ENCODE peak calls at places on chromosomes 11 and 22, in four cellular contexts. V is neuronal stem cell, B is H1, F is mesendoderm. S is an unnamed sample.

GRCh38 chr11:65553301-65554001 is 4.7 kb downstream of the LTBP3 start:
- DNase-seq in F (peak; percentile 75), B (peak; percentile 86), V (no peak), S (peak; percentile 91)

GRCh38 chr11:16959528-16960100 is 54.6 kb downstream of the PLEKHA7 start:
- DNase-seq in V (no peak), F (peak; percentile 77), B (no peak), S (no peak)

GRCh38 chr11:6418199-6418957 is 516 bp downstream of the APBB1 start:
- DNase-seq in F (peak; percentile 44), B (no peak), V (peak; percentile 48), S (peak; percentile 64)

GRCh38 chr11:118148240-118148639 is 4.4 kb downstream of the SCN4B start:
- DNase-seq in F (no peak), B (no peak), V (no peak), S (no peak)

GRCh38 chr11:27848423-27848822 is 148.2 kb upstream of the BDNF start:
- DNase-seq in V (no peak), B (no peak), F (no peak), S (no peak)

GRCh38 chr11:71311928-71312510 is 59.6 kb upstream of the SHANK2 start:
- DNase-seq in B (peak; percentile 10), V (no peak), F (no peak), S (peak; percentile 9)

GRCh38 chr11:8721740-8722139 is 39.1 kb downstream of the RPL27A start:
- DNase-seq in V (no peak), F (peak; percentile 66), B (no peak), S (no peak)

GRCh38 chr11:77126861-77127673 is 979 bp upstream of the MYO7A start:
- DNase-seq in V (peak; percentile 64), B (peak; percentile 89), F (peak; percentile 66), S (peak; percentile 72)

GRCh38 chr11:11243790-11244469 is 109.1 kb downstream of the CSNK2A3 start:
- DNase-seq in F (peak; percentile 88), V (peak; percentile 68), B (peak; percentile 67), S (peak; percentile 72)

GRCh38 chr11:71542856-71543743 is 5.1 kb upstream of the KRTAP5-9 start:
- DNase-seq in F (no peak), B (no peak), V (no peak), S (no peak)

GRCh38 chr11:8192896-8193209 is 24.0 kb upstream of the RIC3 start:
- DNase-seq in F (no peak), V (no peak), B (no peak), S (peak; percentile 78)

GRCh38 chr11:5476184-5476819 is 12.2 kb upstream of the OR52D1 start:
- DNase-seq in F (peak; percentile 64), B (no peak), V (peak; percentile 38), S (peak; percentile 56)

DNA sequence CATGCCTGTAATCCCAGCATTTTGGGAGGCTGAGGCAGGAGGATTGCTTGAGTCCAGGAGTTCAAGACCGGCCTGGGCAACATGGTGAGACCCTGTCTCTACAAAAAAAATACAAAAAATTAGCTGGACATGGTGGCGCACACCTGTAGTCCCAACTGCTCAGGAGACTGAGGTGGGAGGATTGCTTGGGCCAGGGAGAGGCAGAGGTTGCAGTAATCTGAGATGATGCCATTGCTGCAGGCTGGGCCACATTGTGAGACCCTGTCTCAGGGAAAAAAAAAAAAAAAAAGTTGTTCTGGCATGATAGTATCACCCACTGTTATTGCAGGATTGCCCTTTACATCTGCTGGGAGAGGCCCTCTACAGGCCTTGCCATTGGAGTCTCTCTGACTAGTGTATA is 18.4 kb downstream of the ATXN10 start:
- DNase-seq in F (no peak), V (no peak), B (no peak), S (no peak)
- H4K8ac ChIP-seq in F (no peak overlapping the region), V (no peak overlapping the region), B (no peak overlapping the region), S (no peak overlapping the region)

GRCh38 chr22:38353701-38354100 is 36.5 kb upstream of the CSNK1E start:
- DNase-seq in B (no peak), F (peak; percentile 88), V (no peak), S (no peak)
- H4K8ac ChIP-seq in B (no peak overlapping the region), F (no peak overlapping the region), V (no peak overlapping the region), S (no peak overlapping the region)

DNA sequence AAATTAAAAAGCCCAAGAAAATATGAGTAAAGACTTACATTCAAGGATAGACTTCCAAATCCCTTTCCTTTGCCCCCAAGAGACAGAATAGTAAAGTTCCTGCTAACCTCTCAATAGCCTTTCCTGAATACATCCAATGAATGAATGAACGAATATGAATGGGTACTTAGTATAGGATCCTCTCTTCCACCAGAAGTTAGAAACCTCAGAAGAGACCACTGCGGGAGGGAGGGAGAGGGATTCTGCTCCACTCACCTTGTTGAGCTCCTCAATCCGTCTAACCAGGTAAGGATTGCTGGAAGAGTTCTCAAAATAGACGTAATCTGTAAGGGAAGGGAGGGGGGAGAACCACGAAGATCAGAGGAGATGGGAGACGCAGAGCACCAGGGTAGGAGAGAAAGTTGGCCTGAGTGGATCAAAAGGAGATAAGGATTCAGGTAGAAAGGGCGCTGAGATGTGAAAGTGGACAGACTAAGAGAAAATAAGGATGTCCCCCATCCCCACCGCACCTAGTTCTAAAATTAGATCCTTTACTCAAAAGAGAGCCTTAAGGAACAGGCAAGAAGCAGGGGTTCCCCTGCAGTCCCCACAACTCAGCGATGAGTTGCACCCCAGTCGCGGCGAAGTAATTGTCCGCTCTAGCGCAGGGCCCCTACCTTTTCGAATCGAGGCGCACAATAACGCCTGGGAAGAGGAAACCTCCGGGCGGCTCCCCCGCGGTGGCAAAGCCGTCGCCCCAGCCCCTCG is 1.1 kb downstream of the MTA2 start:
- DNase-seq in V (no peak), F (peak; percentile 32), B (no peak), S (no peak)
- H4K8ac ChIP-seq in V (no peak overlapping the region), F (no peak overlapping the region), B (peak overlapping the region; percentile 95), S (no peak overlapping the region)

GRCh38 chr22:29797351-29797750 is 30.2 kb downstream of the UQCR10 start:
- DNase-seq in B (no peak), F (no peak), V (no peak), S (no peak)
- H4K8ac ChIP-seq in B (no peak overlapping the region), F (no peak overlapping the region), V (no peak overlapping the region), S (no peak overlapping the region)